ENCODE peak calls at places on chromosomes 12 and 14, in four cellular contexts. R is GM04503, C is Peyer's patch, D is iPS-NIHi11. Z is an unnamed sample.

GRCh38 chr14:85531141-85531593 is 1.2 kb downstream of the FLRT2 start:
- DNase-seq in R (no peak), C (peak; percentile 53), D (peak; percentile 43), Z (peak; percentile 75)

GRCh38 chr14:71308671-71309070 is 401.4 kb downstream of the PCNX1 start:
- DNase-seq in R (no peak), C (no peak), D (no peak), Z (no peak)

GRCh38 chr14:74085047-74085637 is 386 bp downstream of the LIN52 start:
- DNase-seq in R (no peak), C (no peak), D (peak; percentile 25), Z (no peak)

GRCh38 chr12:4164591-4165558 is 108.7 kb upstream of the CCND2 start:
- DNase-seq in R (peak; percentile 11), C (peak; percentile 62), D (peak; percentile 72), Z (peak; percentile 92)

GRCh38 chr12:106211973-106212372 is 35.8 kb downstream of the CKAP4 start:
- DNase-seq in R (no peak), C (no peak), D (no peak), Z (peak; percentile 45)

GRCh38 chr12:111288771-111289170 is 80.1 kb downstream of the PHETA1 start:
- DNase-seq in R (no peak), C (no peak), D (no peak), Z (no peak)

GRCh38 chr12:85155791-85156190 is 119.6 kb downstream of the LRRIQ1 start:
- DNase-seq in R (no peak), C (no peak), D (no peak), Z (no peak)

GRCh38 chr12:60052483-60052882 is 456.7 kb downstream of the SLC16A7 start:
- DNase-seq in R (no peak), C (no peak), D (no peak), Z (no peak)

GRCh38 chr12:71392521-71393145 is 47.0 kb upstream of the LGR5 start:
- DNase-seq in R (peak; percentile 25), C (no peak), D (peak; percentile 79), Z (no peak)

GRCh38 chr14:51202914-51203665 is 37.0 kb upstream of the TMX1 start:
- DNase-seq in R (no peak), C (no peak), D (no peak), Z (peak; percentile 69)

GRCh38 chr12:75177997-75178396 is 31.6 kb downstream of the KCNC2 start:
- DNase-seq in R (peak; percentile 72), C (no peak), D (no peak), Z (no peak)

GRCh38 chr14:52007637-52008036 is 18.3 kb downstream of the RTRAF start:
- DNase-seq in R (no peak), C (no peak), D (no peak), Z (no peak)

GRCh38 chr12:124558298-124558697 is 9.1 kb downstream of the NCOR2 start:
- DNase-seq in R (no peak), C (no peak), D (no peak), Z (peak; percentile 48)

GRCh38 chr12:49874142-49874897 is 29.4 kb downstream of the FAIM2 start:
- DNase-seq in R (no peak), C (no peak), D (no peak), Z (peak; percentile 56)

GRCh38 chr14:89926709-89927108 is 27.8 kb downstream of the EFCAB11 start:
- DNase-seq in R (no peak), C (no peak), D (no peak), Z (no peak)

GRCh38 chr14:26444745-26445144 is 153.1 kb downstream of the NOVA1 start:
- DNase-seq in R (no peak), C (no peak), D (peak; percentile 19), Z (no peak)

GRCh38 chr12:77882709-77883108 is 52.0 kb downstream of the NAV3 start:
- DNase-seq in R (no peak), C (no peak), D (no peak), Z (no peak)

GRCh38 chr12:46744256-46744655 is 81.5 kb downstream of the SLC38A4 start:
- DNase-seq in R (peak; percentile 47), C (no peak), D (no peak), Z (no peak)

GRCh38 chr12:27521066-27521465 is 2.9 kb upstream of the PPFIBP1 start:
- DNase-seq in R (no peak), C (no peak), D (peak; percentile 45), Z (no peak)

GRCh38 chr12:124369055-124369900 is 74.4 kb downstream of the RFLNA start:
- DNase-seq in R (peak; percentile 68), C (peak; percentile 89), D (peak; percentile 47), Z (peak; percentile 88)

GRCh38 chr14:32225378-32225920 is 22.4 kb upstream of the RNU6-8 start:
- DNase-seq in R (no peak), C (no peak), D (no peak), Z (no peak)

GRCh38 chr12:95815635-95816212 is 25.2 kb upstream of the NTN4 start:
- DNase-seq in R (no peak), C (no peak), D (peak; percentile 38), Z (no peak)

GRCh38 chr12:67671892-67672291 is 23.3 kb downstream of the DYRK2 start:
- DNase-seq in R (no peak), C (no peak), D (no peak), Z (no peak)

GRCh38 chr14:94009767-94010166 is 12.7 kb downstream of the CCDC197 start:
- DNase-seq in R (no peak), C (no peak), D (peak; percentile 38), Z (no peak)

Z was measured in spleen.